ENCODE peak calls at places on chromosomes 5 and 9, in four cellular contexts. Z, D, T and F are unnamed samples.

GRCh38 chr5:110150199-110150598 is 460.5 kb downstream of the MAN2A1 start:
- DNase-seq in Z (peak), T (no peak), D (peak), F (peak)

GRCh38 chr5:36236801-36237200 is 4.9 kb downstream of the NADK2 start:
- DNase-seq in D (no peak), Z (no peak), T (no peak), F (no peak)

GRCh38 chr5:151295138-151295537 is 8.4 kb downstream of the SLC36A3 start:
- DNase-seq in D (peak), Z (no peak), T (no peak), F (no peak)

GRCh38 chr5:2158767-2159166 is 276.0 kb upstream of the IRX4 start:
- DNase-seq in T (no peak), Z (no peak), D (no peak), F (no peak)

GRCh38 chr5:59356813-59357381 is 536.6 kb downstream of the PDE4D start:
- DNase-seq in T (no peak), Z (no peak), D (no peak), F (no peak)

GRCh38 chr9:134213508-134214394 is 49.4 kb upstream of the RNU6ATAC start:
- DNase-seq in T (no peak), Z (no peak), D (no peak), F (no peak)

GRCh38 chr5:122454522-122454921 is 142.5 kb downstream of the SNCAIP start:
- DNase-seq in Z (no peak), T (no peak), D (no peak), F (peak)

GRCh38 chr5:172730222-172730621 is 40.8 kb downstream of the DUSP1 start:
- DNase-seq in Z (no peak), T (no peak), D (no peak), F (no peak)

GRCh38 chr9:36192196-36192595 is 1.5 kb downstream of the CLTA start:
- DNase-seq in D (no peak), T (no peak), Z (no peak), F (no peak)

GRCh38 chr5:101977729-101978345 is 318.2 kb downstream of the SLCO4C1 start:
- DNase-seq in Z (peak), T (peak), D (peak), F (no peak)

GRCh38 chr5:55691265-55692105 is 20.6 kb downstream of the SLC38A9 start:
- DNase-seq in T (peak), Z (peak), D (peak), F (peak)

GRCh38 chr9:72661401-72662135 is 140.2 kb downstream of the TMC1 start:
- DNase-seq in T (peak), D (peak), Z (peak), F (peak)

GRCh38 chr9:37602817-37603216 is 10.4 kb upstream of the TOMM5 start:
- DNase-seq in D (no peak), T (no peak), Z (no peak), F (no peak)

GRCh38 chr9:3507395-3508077 is 18.3 kb downstream of the RFX3 start:
- DNase-seq in D (no peak), T (no peak), Z (no peak), F (no peak)

GRCh38 chr5:139282195-139282557 is 11.4 kb upstream of the MATR3 start:
- DNase-seq in T (no peak), Z (peak), D (peak), F (peak)

GRCh38 chr9:129498451-129499376 is 122.2 kb downstream of the C9orf50 start:
- DNase-seq in Z (no peak), T (no peak), D (no peak), F (no peak)

GRCh38 chr5:41978686-41979085 is 53.6 kb downstream of the FBXO4 start:
- DNase-seq in T (peak), Z (no peak), D (no peak), F (no peak)